ENCODE peak calls at places on chromosomes 6 and 20, in eight cellular contexts. One of them, this sample, is unnamed.

GRCh38 chr20:6746901-6747609 is 20.4 kb upstream of the BMP2 start:
- DNase-seq in fibroblast of the aortic adventitia: peak
- DNase-seq in NCI-H446: no peak
- DNase-seq in GM23338: peak
- DNase-seq in HFFc6: no peak
- DNase-seq in iPS-NIHi11: no peak
- DNase-seq in brain pericyte: no peak
- DNase-seq in islet precursor cell: no peak
- DNase-seq in this sample: no peak

GRCh38 chr6:11804706-11805105 is 26.1 kb upstream of the ADTRP start:
- DNase-seq in brain pericyte: no peak
- DNase-seq in NCI-H446: no peak
- DNase-seq in HFFc6: no peak
- DNase-seq in iPS-NIHi11: no peak
- DNase-seq in islet precursor cell: no peak
- DNase-seq in fibroblast of the aortic adventitia: no peak
- DNase-seq in GM23338: no peak
- DNase-seq in this sample: no peak

GRCh38 chr6:156862711-156863110 is 85.5 kb downstream of the ARID1B start:
- DNase-seq in brain pericyte: no peak
- DNase-seq in iPS-NIHi11: no peak
- DNase-seq in HFFc6: no peak
- DNase-seq in fibroblast of the aortic adventitia: no peak
- DNase-seq in GM23338: no peak
- DNase-seq in islet precursor cell: no peak
- DNase-seq in NCI-H446: no peak
- DNase-seq in this sample: no peak

GRCh38 chr20:2602046-2602735 is 50.2 kb upstream of the NOP56 start:
- DNase-seq in brain pericyte: no peak
- DNase-seq in HFFc6: no peak
- DNase-seq in fibroblast of the aortic adventitia: no peak
- DNase-seq in islet precursor cell: no peak
- DNase-seq in NCI-H446: no peak
- DNase-seq in iPS-NIHi11: no peak
- DNase-seq in GM23338: no peak
- DNase-seq in this sample: no peak

GRCh38 chr20:63802469-63803240 is 28.4 kb downstream of the ZBTB46 start:
- DNase-seq in HFFc6: no peak
- DNase-seq in fibroblast of the aortic adventitia: no peak
- DNase-seq in islet precursor cell: no peak
- DNase-seq in NCI-H446: no peak
- DNase-seq in GM23338: no peak
- DNase-seq in iPS-NIHi11: no peak
- DNase-seq in brain pericyte: no peak
- DNase-seq in this sample: no peak

GRCh38 chr6:90180526-90180925 is 116.1 kb downstream of the BACH2 start:
- DNase-seq in islet precursor cell: no peak
- DNase-seq in iPS-NIHi11: no peak
- DNase-seq in NCI-H446: no peak
- DNase-seq in brain pericyte: no peak
- DNase-seq in fibroblast of the aortic adventitia: no peak
- DNase-seq in GM23338: no peak
- DNase-seq in HFFc6: no peak
- DNase-seq in this sample: no peak

GRCh38 chr6:83055366-83055964 is 10.2 kb downstream of the UBE3D start:
- DNase-seq in HFFc6: peak
- DNase-seq in NCI-H446: no peak
- DNase-seq in fibroblast of the aortic adventitia: peak
- DNase-seq in brain pericyte: no peak
- DNase-seq in GM23338: peak
- DNase-seq in iPS-NIHi11: peak
- DNase-seq in islet precursor cell: peak
- DNase-seq in this sample: no peak

GRCh38 chr6:130324657-130325056 is 41.2 kb upstream of the TMEM200A start:
- DNase-seq in HFFc6: peak
- DNase-seq in GM23338: no peak
- DNase-seq in NCI-H446: no peak
- DNase-seq in iPS-NIHi11: no peak
- DNase-seq in islet precursor cell: no peak
- DNase-seq in brain pericyte: no peak
- DNase-seq in fibroblast of the aortic adventitia: peak
- DNase-seq in this sample: no peak

GRCh38 chr6:47097092-47097945 is 55.2 kb upstream of the ADGRF1 start:
- DNase-seq in brain pericyte: peak
- DNase-seq in fibroblast of the aortic adventitia: peak
- DNase-seq in GM23338: peak
- DNase-seq in islet precursor cell: peak
- DNase-seq in iPS-NIHi11: peak
- DNase-seq in NCI-H446: no peak
- DNase-seq in HFFc6: peak
- DNase-seq in this sample: peak

GRCh38 chr20:32930701-32931100 is 72.0 kb downstream of the EFCAB8 start:
- DNase-seq in GM23338: no peak
- DNase-seq in NCI-H446: no peak
- DNase-seq in fibroblast of the aortic adventitia: no peak
- DNase-seq in iPS-NIHi11: no peak
- DNase-seq in HFFc6: no peak
- DNase-seq in islet precursor cell: no peak
- DNase-seq in brain pericyte: no peak
- DNase-seq in this sample: no peak

GRCh38 chr20:31670371-31671228 is 32.9 kb downstream of the COX4I2 start:
- DNase-seq in fibroblast of the aortic adventitia: peak
- DNase-seq in HFFc6: no peak
- DNase-seq in GM23338: no peak
- DNase-seq in islet precursor cell: no peak
- DNase-seq in iPS-NIHi11: no peak
- DNase-seq in brain pericyte: no peak
- DNase-seq in NCI-H446: no peak
- DNase-seq in this sample: no peak

GRCh38 chr20:48875233-48875913 is 46.1 kb upstream of the ARFGEF2 start:
- DNase-seq in iPS-NIHi11: no peak
- DNase-seq in islet precursor cell: no peak
- DNase-seq in fibroblast of the aortic adventitia: no peak
- DNase-seq in HFFc6: no peak
- DNase-seq in NCI-H446: no peak
- DNase-seq in GM23338: no peak
- DNase-seq in brain pericyte: no peak
- DNase-seq in this sample: peak

GRCh38 chr20:8534368-8534767 is 402.3 kb downstream of the PLCB1 start:
- DNase-seq in iPS-NIHi11: peak
- DNase-seq in fibroblast of the aortic adventitia: no peak
- DNase-seq in brain pericyte: no peak
- DNase-seq in HFFc6: no peak
- DNase-seq in islet precursor cell: no peak
- DNase-seq in GM23338: peak
- DNase-seq in NCI-H446: no peak
- DNase-seq in this sample: no peak

GRCh38 chr6:137323860-137324259 is 104.7 kb upstream of the IFNGR1 start:
- DNase-seq in GM23338: peak
- DNase-seq in NCI-H446: no peak
- DNase-seq in iPS-NIHi11: peak
- DNase-seq in HFFc6: no peak
- DNase-seq in brain pericyte: no peak
- DNase-seq in fibroblast of the aortic adventitia: no peak
- DNase-seq in islet precursor cell: no peak
- DNase-seq in this sample: peak

GRCh38 chr6:41535766-41536165 is 10.4 kb upstream of the FOXP4 start:
- DNase-seq in GM23338: no peak
- DNase-seq in iPS-NIHi11: no peak
- DNase-seq in fibroblast of the aortic adventitia: no peak
- DNase-seq in islet precursor cell: no peak
- DNase-seq in brain pericyte: no peak
- DNase-seq in HFFc6: no peak
- DNase-seq in NCI-H446: no peak
- DNase-seq in this sample: no peak

GRCh38 chr20:41078329-41078728 is 49.7 kb downstream of the TOP1 start:
- DNase-seq in GM23338: peak
- DNase-seq in islet precursor cell: no peak
- DNase-seq in iPS-NIHi11: peak
- DNase-seq in HFFc6: peak
- DNase-seq in NCI-H446: no peak
- DNase-seq in brain pericyte: no peak
- DNase-seq in fibroblast of the aortic adventitia: peak
- DNase-seq in this sample: no peak

GRCh38 chr6:152309648-152310047 is 327.5 kb downstream of the SYNE1 start:
- DNase-seq in HFFc6: no peak
- DNase-seq in islet precursor cell: no peak
- DNase-seq in GM23338: peak
- DNase-seq in NCI-H446: no peak
- DNase-seq in iPS-NIHi11: no peak
- DNase-seq in fibroblast of the aortic adventitia: no peak
- DNase-seq in brain pericyte: no peak
- DNase-seq in this sample: no peak

GRCh38 chr6:157148391-157149323 is 174.7 kb downstream of the TMEM242 start:
- DNase-seq in HFFc6: peak
- DNase-seq in iPS-NIHi11: peak
- DNase-seq in brain pericyte: peak
- DNase-seq in islet precursor cell: peak
- DNase-seq in GM23338: no peak
- DNase-seq in fibroblast of the aortic adventitia: peak
- DNase-seq in NCI-H446: peak
- DNase-seq in this sample: no peak

GRCh38 chr6:9138856-9139426 is 703.6 kb upstream of the SLC35B3 start:
- DNase-seq in GM23338: no peak
- DNase-seq in islet precursor cell: no peak
- DNase-seq in HFFc6: no peak
- DNase-seq in NCI-H446: no peak
- DNase-seq in brain pericyte: no peak
- DNase-seq in iPS-NIHi11: no peak
- DNase-seq in fibroblast of the aortic adventitia: peak
- DNase-seq in this sample: no peak